ENCODE peak calls at places on chromosomes 7 and 10, in eight cellular contexts. H is activated CD8-positive, alpha-beta T cell treated with anti-CD3 and anti-CD28 coated beads for 36 hours; Q is activated CD8-positive, alpha-beta memory T cell treated with anti-CD3 and anti-CD28 coated beads for 1 hour; D is GM03348; V is skeletal muscle cell; Y is colonic mucosa; N is left ventricle myocardium inferior; R is naive B cell. F is an unnamed sample.

GRCh38 chr7:41436139-41436538 is 266.8 kb downstream of the INHBA start:
- DNase-seq in H (no peak), Q (no peak), D (no peak), V (no peak), Y (no peak), N (no peak), R (no peak), F (no peak)

GRCh38 chr7:34036069-34036920 is 131.0 kb downstream of the BMPER start:
- DNase-seq in H (no peak), Q (no peak), D (no peak), V (no peak), Y (peak), N (no peak), R (no peak), F (no peak)

GRCh38 chr7:19118896-19119301 is 1.5 kb upstream of the TWIST1 start:
- DNase-seq in H (no peak), Q (no peak), D (no peak), V (no peak), Y (no peak), N (no peak), R (no peak), F (no peak)

GRCh38 chr7:140375808-140376730 is 22.3 kb downstream of the SLC37A3 start:
- DNase-seq in H (peak), Q (no peak), D (no peak), V (no peak), Y (no peak), N (no peak), R (no peak), F (no peak)

GRCh38 chr10:107434201-107434600 is 269.7 kb upstream of the SORCS1 start:
- DNase-seq in H (no peak), Q (no peak), D (no peak), V (no peak), Y (no peak), N (no peak), R (no peak), F (no peak)

GRCh38 chr10:122288917-122289316 is 17.8 kb downstream of the BTBD16 start:
- DNase-seq in H (no peak), Q (no peak), D (no peak), V (no peak), Y (no peak), N (no peak), R (no peak), F (no peak)

GRCh38 chr7:887488-887820 is 11.1 kb downstream of the GET4 start:
- DNase-seq in H (no peak), Q (no peak), D (no peak), V (no peak), Y (no peak), N (peak), R (no peak), F (no peak)

GRCh38 chr7:1727812-1728570 is 57.9 kb downstream of the ELFN1 start:
- DNase-seq in H (no peak), Q (no peak), D (no peak), V (no peak), Y (no peak), N (no peak), R (no peak), F (no peak)

GRCh38 chr7:126667742-126668366 is 584.9 kb downstream of the GRM8 start:
- DNase-seq in H (no peak), Q (no peak), D (no peak), V (no peak), Y (no peak), N (no peak), R (no peak), F (no peak)